ENCODE peak calls at places on chromosomes 5 and 9, in four cellular contexts. M is stimulated activated CD4-positive, alpha-beta T cell treated with anti-CD3 and anti-CD28 coated beads, Interleukin-2, amount 100 ng/mL, for 48 hours; C is NCI-H460; Y is colonic mucosa. D is an unnamed sample.

GRCh38 chr9:75039006-75039405 is 10.9 kb upstream of the CARNMT1 start:
- DNase-seq in Y (no peak), M (no peak), C (no peak), D (no peak)

GRCh38 chr5:164772122-164772521 is 1266.7 kb downstream of the MAT2B start:
- DNase-seq in M (no peak), C (no peak), Y (no peak), D (no peak)

GRCh38 chr9:106874657-106875056 is 11.7 kb downstream of the ZNF462 start:
- DNase-seq in C (no peak), Y (no peak), M (no peak), D (no peak)

GRCh38 chr9:76313771-76314170 is 80.5 kb downstream of the RFK start:
- DNase-seq in M (no peak), C (no peak), Y (peak), D (no peak)

GRCh38 chr5:127878174-127878750 is 175.1 kb downstream of the CCDC192 start:
- DNase-seq in C (peak), Y (peak), M (no peak), D (peak)

GRCh38 chr9:106420511-106420944 is 442.4 kb upstream of the ZNF462 start:
- DNase-seq in Y (no peak), C (no peak), M (no peak), D (no peak)

GRCh38 chr9:83986765-83987401 is 6.3 kb downstream of the RMI1 start:
- DNase-seq in Y (peak), M (no peak), C (no peak), D (peak)

GRCh38 chr5:3311443-3311842 is 284.2 kb upstream of the IRX1 start:
- DNase-seq in M (no peak), C (no peak), Y (no peak), D (no peak)

GRCh38 chr5:136132087-136132486 is 558 bp upstream of the SMAD5 start:
- DNase-seq in M (no peak), C (no peak), Y (peak), D (peak)

GRCh38 chr5:175920506-175920865 is 47.6 kb downstream of the THOC3 start:
- DNase-seq in M (no peak), Y (no peak), C (no peak), D (no peak)

GRCh38 chr9:121727295-121728028 is 76.0 kb downstream of the DAB2IP start:
- DNase-seq in Y (no peak), M (no peak), C (no peak), D (no peak)

GRCh38 chr9:133737071-133737773 is 930 bp downstream of the SARDH start:
- DNase-seq in M (no peak), C (no peak), Y (no peak), D (no peak)

GRCh38 chr9:114738581-114739316 is 56.8 kb upstream of the TEX48 start:
- DNase-seq in M (peak), Y (peak), C (peak), D (no peak)

GRCh38 chr5:963673-964531 is 44.7 kb upstream of the NKD2 start:
- DNase-seq in C (no peak), M (peak), Y (no peak), D (peak)

GRCh38 chr5:74684900-74685851 is at the start of gene HEXB:
- DNase-seq in C (peak), Y (peak), M (peak), D (peak)

GRCh38 chr9:134534661-134535080 is 106.9 kb upstream of the COL5A1 start:
- DNase-seq in M (no peak), C (no peak), Y (no peak), D (peak)

GRCh38 chr9:113578877-113579269 is 115.3 kb downstream of the RGS3 start:
- DNase-seq in M (peak), C (no peak), Y (peak), D (peak)

GRCh38 chr5:164345173-164345572 is 839.8 kb downstream of the MAT2B start:
- DNase-seq in Y (no peak), C (no peak), M (no peak), D (no peak)

GRCh38 chr5:42745426-42745825 is 11.2 kb upstream of the CCDC152 start:
- DNase-seq in C (no peak), M (no peak), Y (peak), D (no peak)

GRCh38 chr5:139862313-139862712 is 66.7 kb downstream of the PSD2 start:
- DNase-seq in C (no peak), M (no peak), Y (no peak), D (no peak)

GRCh38 chr5:1517838-1518237 is 5.9 kb downstream of the LPCAT1 start:
- DNase-seq in C (no peak), M (no peak), Y (peak), D (peak)

GRCh38 chr5:110329955-110330354 is 396.5 kb downstream of the TMEM232 start:
- DNase-seq in M (no peak), Y (no peak), C (no peak), D (no peak)

GRCh38 chr5:122141751-122142150 is 12.4 kb downstream of the ZNF474 start:
- DNase-seq in Y (no peak), M (no peak), C (no peak), D (no peak)

GRCh38 chr9:21465859-21466518 is 16.1 kb downstream of the IFNE start:
- DNase-seq in M (peak), C (peak), Y (peak), D (no peak)

GRCh38 chr5:118963169-118963568 is 25.2 kb downstream of the DTWD2 start:
- DNase-seq in C (no peak), Y (no peak), M (no peak), D (no peak)

GRCh38 chr5:179762079-179762780 is 29.6 kb downstream of the MAML1 start:
- DNase-seq in Y (peak), C (no peak), M (no peak), D (no peak)